ENCODE peak calls at places on chromosomes 5 and 9, in ten cellular contexts. G is stimulated activated CD8-positive, alpha-beta memory T cell treated with anti-CD3 and anti-CD28 coated beads, Interleukin-15, amount 100 ng/mL, for 24 hours; P is BE2C; D is WTC11; I is astrocyte of the spinal cord; X is nucleus accumbens; U is RCC 7860; V is thyroid gland; L is amniotic stem cell; Q is astrocyte of the hippocampus. Y is an unnamed sample.

GRCh38 chr9:129581505-129581904 is 39.4 kb downstream of the C9orf50 start:
- DNase-seq in G (no peak), P (no peak), D (no peak), I (no peak), X (no peak), U (no peak), V (no peak), L (no peak), Q (no peak), Y (no peak)

GRCh38 chr9:89350988-89351557 is 32.8 kb downstream of the SECISBP2 start:
- DNase-seq in G (no peak), P (no peak), D (no peak), I (no peak), X (no peak), U (no peak), V (no peak), L (no peak), Q (no peak), Y (no peak)

GRCh38 chr5:169440107-169440701 is 139.3 kb upstream of the SLIT3 start:
- DNase-seq in G (no peak), P (no peak), D (no peak), I (no peak), X (no peak), U (no peak), V (no peak), L (no peak), Q (no peak), Y (no peak)

GRCh38 chr9:124794902-124795491 is 18.1 kb downstream of the OLFML2A start:
- DNase-seq in G (no peak), P (no peak), D (no peak), I (no peak), X (no peak), U (no peak), V (no peak), L (no peak), Q (no peak), Y (no peak)

GRCh38 chr5:144369001-144369400 is 198.3 kb downstream of the KCTD16 start:
- DNase-seq in G (no peak), P (no peak), D (no peak), I (no peak), X (no peak), U (no peak), V (peak; percentile 78), L (no peak), Q (peak; percentile 57), Y (no peak)

GRCh38 chr5:74306845-74307244 is 333.7 kb downstream of the ENC1 start:
- DNase-seq in G (no peak), P (no peak), D (no peak), I (no peak), X (no peak), U (no peak), V (no peak), L (no peak), Q (no peak), Y (no peak)

GRCh38 chr5:118862596-118862995 is 125.8 kb downstream of the DTWD2 start:
- DNase-seq in G (no peak), P (no peak), D (no peak), I (no peak), X (no peak), U (no peak), V (no peak), L (no peak), Q (no peak), Y (no peak)

GRCh38 chr5:83249156-83249555 is 171.8 kb downstream of the XRCC4 start:
- DNase-seq in G (no peak), P (no peak), D (no peak), I (no peak), X (no peak), U (no peak), V (no peak), L (no peak), Q (no peak), Y (no peak)

GRCh38 chr5:3852154-3852930 is 256.7 kb downstream of the IRX1 start:
- DNase-seq in G (no peak), P (no peak), D (no peak), I (no peak), X (no peak), U (no peak), V (peak; percentile 37), L (no peak), Q (peak; percentile 9), Y (no peak)

Y was measured in GM13977.